ENCODE peak calls at places on chromosomes 5 and 9, in nine cellular contexts. D is NCI-H774; E is naive thymus-derived CD4-positive, alpha-beta T cell; S is GM19239; K is HEK293T; G is osteocyte; J is B cell; I is epithelial cell of esophagus; B is SK-N-DZ. C is an unnamed sample.

GRCh38 chr5:177362102-177362868 is 4.6 kb downstream of the RGS14 start:
- DNase-seq in D (no peak), E (no peak), S (no peak), K (no peak), G (no peak), J (no peak), I (no peak), B (no peak), C (peak)

GRCh38 chr5:37506722-37507121 is 127.6 kb downstream of the WDR70 start:
- DNase-seq in D (no peak), E (no peak), S (no peak), K (no peak), G (no peak), J (no peak), I (no peak), B (no peak), C (no peak)

GRCh38 chr9:127732444-127732843 is 2.6 kb downstream of the TOR2A start:
- DNase-seq in D (no peak), E (no peak), S (no peak), K (no peak), G (no peak), J (no peak), I (no peak), B (no peak), C (no peak)

GRCh38 chr5:176186107-176186506 is 52.1 kb upstream of the SIMC1 start:
- DNase-seq in D (no peak), E (no peak), S (no peak), K (no peak), G (no peak), J (no peak), I (no peak), B (no peak), C (no peak)

GRCh38 chr9:93598647-93599241 is 22.4 kb downstream of the PHF2 start:
- DNase-seq in D (no peak), E (peak), S (no peak), K (no peak), G (no peak), J (no peak), I (peak), B (no peak), C (peak)

GRCh38 chr9:95411211-95411892 is 93.8 kb upstream of the FANCC start:
- DNase-seq in D (no peak), E (no peak), S (no peak), K (no peak), G (no peak), J (no peak), I (no peak), B (no peak), C (no peak)

GRCh38 chr5:103166704-103167103 is 46.6 kb downstream of the PPIP5K2 start:
- DNase-seq in D (no peak), E (no peak), S (no peak), K (no peak), G (no peak), J (no peak), I (no peak), B (no peak), C (no peak)

GRCh38 chr5:14209836-14210235 is 66.7 kb downstream of the TRIO start:
- DNase-seq in D (no peak), E (no peak), S (no peak), K (no peak), G (no peak), J (no peak), I (no peak), B (no peak), C (no peak)

GRCh38 chr5:57455511-57455910 is 27.1 kb downstream of the ACTBL2 start:
- DNase-seq in D (no peak), E (no peak), S (no peak), K (no peak), G (no peak), J (no peak), I (no peak), B (no peak), C (no peak)

GRCh38 chr5:68187268-68188055 is 28.1 kb upstream of the PIK3R1 start:
- DNase-seq in D (no peak), E (no peak), S (no peak), K (no peak), G (no peak), J (no peak), I (no peak), B (no peak), C (no peak)